ENCODE peak calls at places on chromosomes 12 and 14, in six cellular contexts. Q is A549, U is HepG2, D is endothelial cell of umbilical vein, G is GM12878, I is K562. K is an unnamed sample.

GRCh38 chr12:67268335-67268895 is 743 bp upstream of the CAND1 start:
- DNase-seq in D (peak), Q (peak), G (no peak), I (peak), U (peak), K (peak)

GRCh38 chr12:102043928-102044327 is 17.9 kb downstream of the WASHC3 start:
- DNase-seq in U (no peak), G (no peak), Q (no peak), I (peak), D (no peak), K (no peak)

GRCh38 chr14:54083549-54084239 is 127.1 kb upstream of the BMP4 start:
- DNase-seq in G (no peak), I (no peak), U (peak), Q (no peak), D (no peak), K (no peak)

GRCh38 chr12:117015811-117016210 is 83.4 kb downstream of the TESC start:
- DNase-seq in G (no peak), I (no peak), D (no peak), U (no peak), Q (no peak), K (no peak)

GRCh38 chr14:90061849-90062794 is at the start of gene KCNK13:
- DNase-seq in I (peak), Q (no peak), G (no peak), U (no peak), D (peak), K (peak)

GRCh38 chr12:79925492-79925891 is 9.4 kb downstream of the PPP1R12A start:
- DNase-seq in U (no peak), D (no peak), I (no peak), Q (no peak), G (no peak), K (no peak)

GRCh38 chr12:128265566-128265965 is 1.4 kb upstream of the TMEM132C start:
- DNase-seq in I (no peak), G (no peak), U (no peak), Q (no peak), D (no peak), K (no peak)

GRCh38 chr14:103072595-103073366 is 11.2 kb upstream of the LBHD2 start:
- DNase-seq in D (no peak), G (no peak), I (peak), U (no peak), Q (peak), K (no peak)

GRCh38 chr12:3655331-3655900 is 97.5 kb downstream of the CRACR2A start:
- DNase-seq in U (peak), G (no peak), Q (peak), D (peak), I (no peak), K (peak)

GRCh38 chr14:103607822-103608221 is 21.2 kb upstream of the KLC1 start:
- DNase-seq in U (no peak), I (no peak), Q (no peak), D (peak), G (no peak), K (no peak)

GRCh38 chr12:42031847-42032564 is 112.7 kb downstream of the GXYLT1 start:
- DNase-seq in G (no peak), I (no peak), Q (no peak), D (no peak), U (no peak), K (no peak)

GRCh38 chr14:75631453-75631831 is 29.2 kb downstream of the ERG28 start:
- DNase-seq in D (no peak), G (no peak), U (no peak), Q (no peak), I (no peak), K (no peak)

GRCh38 chr14:77023001-77023996 is 5.2 kb downstream of the IRF2BPL start:
- DNase-seq in U (peak), I (no peak), Q (no peak), D (peak), G (no peak), K (no peak)

GRCh38 chr14:38593477-38593876 is 337.6 kb upstream of the CLEC14A start:
- DNase-seq in Q (no peak), G (no peak), I (no peak), D (no peak), U (no peak), K (no peak)

GRCh38 chr12:68623984-68624383 is 13.3 kb downstream of the RAP1B start:
- DNase-seq in Q (no peak), G (no peak), D (no peak), U (no peak), I (no peak), K (no peak)

GRCh38 chr12:68269727-68270126 is 16.3 kb upstream of the IL22 start:
- DNase-seq in D (no peak), I (no peak), U (no peak), G (no peak), Q (no peak), K (no peak)

GRCh38 chr14:101119830-101120571 is 216.5 kb upstream of the RTL1 start:
- DNase-seq in Q (no peak), U (no peak), D (no peak), G (no peak), I (no peak), K (peak)

GRCh38 chr12:105201389-105201788 is 34.6 kb downstream of the APPL2 start:
- DNase-seq in Q (no peak), I (no peak), U (no peak), D (no peak), G (no peak), K (no peak)

GRCh38 chr12:12561305-12562015 is 1.2 kb downstream of the DUSP16 start:
- DNase-seq in Q (no peak), I (peak), D (no peak), G (no peak), U (peak), K (peak)

GRCh38 chr14:36177489-36177888 is 967 bp upstream of the PTCSC3 start:
- DNase-seq in D (no peak), I (no peak), Q (no peak), U (no peak), G (no peak), K (no peak)

GRCh38 chr12:73867147-73867546 is 670.5 kb upstream of the ATXN7L3B start:
- DNase-seq in I (no peak), Q (no peak), G (no peak), D (no peak), U (no peak), K (no peak)

GRCh38 chr12:101925352-101925751 is 48.0 kb downstream of the DRAM1 start:
- DNase-seq in G (no peak), Q (peak), U (no peak), D (no peak), I (no peak), K (peak)

GRCh38 chr14:77310041-77310440 is 10.6 kb downstream of the POMT2 start:
- DNase-seq in D (no peak), Q (no peak), G (no peak), I (no peak), U (no peak), K (no peak)

GRCh38 chr12:90978117-90978770 is 23.3 kb upstream of the CCER1 start:
- DNase-seq in G (peak), U (peak), D (peak), I (peak), Q (peak), K (peak)

GRCh38 chr14:55514819-55515470 is 65.1 kb upstream of the KTN1 start:
- DNase-seq in G (no peak), Q (no peak), I (no peak), D (peak), U (no peak), K (no peak)

GRCh38 chr14:22099942-22100763 is 426.5 kb upstream of the OR4E1 start:
- DNase-seq in I (peak), U (peak), D (peak), Q (peak), G (no peak), K (peak)

GRCh38 chr14:95261616-95262510 is 57.8 kb downstream of the CLMN start:
- DNase-seq in G (no peak), Q (no peak), D (no peak), I (no peak), U (no peak), K (no peak)

GRCh38 chr14:90483551-90483950 is 86.7 kb downstream of the CALM1 start:
- DNase-seq in G (no peak), Q (no peak), U (no peak), D (peak), I (no peak), K (peak)

GRCh38 chr12:89346741-89347324 is 5.5 kb downstream of the DUSP6 start:
- DNase-seq in I (no peak), D (peak), U (peak), Q (no peak), G (no peak), K (peak)

GRCh38 chr12:97229036-97229435 is 233.6 kb upstream of the RMST start:
- DNase-seq in U (no peak), I (no peak), Q (no peak), G (no peak), D (peak), K (no peak)

GRCh38 chr12:97637770-97638169 is 175.2 kb downstream of the RMST start:
- DNase-seq in G (no peak), U (no peak), Q (no peak), I (no peak), D (no peak), K (no peak)

GRCh38 chr12:120468271-120468845 is 1.2 kb downstream of the SRSF9 start:
- DNase-seq in I (peak), U (peak), G (no peak), D (no peak), Q (peak), K (peak)

GRCh38 chr12:119207161-119207560 is 28.4 kb downstream of the HSPB8 start:
- DNase-seq in G (no peak), U (no peak), I (no peak), D (no peak), Q (no peak), K (no peak)

GRCh38 chr12:42730286-42730685 is 140.7 kb upstream of the PRICKLE1 start:
- DNase-seq in D (no peak), I (no peak), Q (no peak), G (no peak), U (no peak), K (no peak)

DNA sequence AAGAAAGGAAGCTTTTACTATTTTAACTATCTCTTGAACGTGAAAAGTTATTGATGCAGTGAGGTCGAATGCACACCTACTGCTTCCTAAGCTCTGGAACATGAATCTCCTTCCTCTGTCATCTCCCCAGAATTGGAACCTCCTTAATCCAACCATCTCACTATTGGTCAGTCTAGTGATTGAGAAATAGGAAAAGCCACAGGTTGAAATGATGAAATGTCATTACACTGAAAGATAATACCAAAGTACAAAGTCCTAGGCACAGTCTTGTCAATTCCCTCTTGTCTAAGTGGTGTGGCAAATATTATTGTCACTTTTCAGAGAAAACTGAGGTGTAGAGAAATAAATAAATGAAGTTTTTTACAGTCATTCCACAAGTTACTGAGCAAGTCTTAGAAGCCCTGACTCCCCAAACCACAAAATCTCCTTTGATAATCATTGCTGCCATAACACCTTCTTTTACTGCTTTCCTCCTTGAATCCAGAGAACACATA is 19.5 kb upstream of the HIGD1C start:
- DNase-seq in I (no peak), Q (no peak), D (no peak), G (no peak), U (peak), K (peak)
- TF ChIP-seq POLR2A in I (no peak), Q (no peak), D (no peak), G (no peak), U (peak), K (no peak)

DNA sequence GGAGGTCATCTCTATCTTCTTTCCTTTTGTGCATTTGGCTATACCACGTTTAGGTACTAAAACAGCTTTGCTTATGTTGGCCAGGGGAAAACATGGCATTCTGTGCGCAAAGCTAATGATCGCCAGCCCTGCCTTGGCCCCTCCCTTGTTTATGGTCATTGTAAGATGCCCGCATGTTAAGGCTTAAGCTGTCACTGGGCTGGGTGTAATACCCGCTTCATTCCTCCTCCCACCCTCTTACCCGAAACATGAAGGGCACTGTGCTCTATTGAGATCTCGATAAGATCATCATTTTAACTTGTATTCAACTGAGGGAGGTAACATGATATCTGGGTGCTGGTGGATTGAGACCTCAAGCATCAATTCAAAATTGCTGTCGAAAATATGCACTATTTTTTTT is 34.7 kb downstream of the BRI3BP start:
- DNase-seq in G (no peak), Q (no peak), U (no peak), D (no peak), I (no peak), K (no peak)
- TF ChIP-seq CTCF in G (no peak), Q (no peak), U (no peak), D (no peak), I (no peak), K (no peak)

DNA sequence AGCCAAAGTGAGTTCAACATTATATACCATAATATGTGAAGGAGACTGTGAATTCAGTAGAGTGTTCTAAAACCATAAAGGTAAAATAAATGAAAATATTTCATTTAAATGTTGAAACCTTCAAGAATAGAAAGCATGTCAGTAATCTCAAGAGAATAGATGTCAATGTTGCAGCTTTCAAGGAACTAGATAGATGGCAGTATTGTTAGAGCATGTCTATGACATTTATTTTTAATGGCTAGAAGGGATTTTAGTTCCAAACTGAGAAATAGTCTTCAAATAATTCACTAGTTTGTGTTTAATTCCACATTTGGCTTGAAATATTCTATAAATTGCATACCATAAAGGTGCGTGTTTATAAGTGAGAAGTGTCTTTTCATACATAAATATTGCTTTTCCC is 326.5 kb downstream of the FLRT2 start:
- DNase-seq in Q (no peak), I (no peak), G (no peak), D (no peak), U (no peak), K (no peak)
- TF ChIP-seq MYC in Q (no peak), I (no peak), G (no peak), D (no peak), U (no peak), K (no peak)

GRCh38 chr14:105908481-105908911 is 382.1 kb downstream of the TMEM121 start:
- DNase-seq in I (no peak), U (no peak), G (no peak), Q (no peak), D (no peak), K (peak)
- TF ChIP-seq POLR2A in I (no peak), U (no peak), G (peak), Q (no peak), D (no peak), K (no peak)

K was measured in NB4.